ENCODE peak calls at places on chromosomes 2 and 18, in five cellular contexts. N is GDM1; L is HTR-8/SVneo; J is SJSA1; T is Jurkat, Clone E6-1. D is an unnamed sample.

GRCh38 chr2:143684731-143685364 is 555.6 kb downstream of the ARHGAP15 start:
- DNase-seq in N (no peak), L (no peak), J (no peak), T (no peak), D (no peak)

GRCh38 chr2:216350214-216350789 is 22.0 kb downstream of the MARCHF4 start:
- DNase-seq in N (peak; percentile 14), L (peak; percentile 48), J (no peak), T (no peak), D (no peak)

GRCh38 chr2:40127890-40128548 is 323.9 kb downstream of the SLC8A1 start:
- DNase-seq in N (no peak), L (peak; percentile 46), J (peak; percentile 52), T (no peak), D (no peak)

GRCh38 chr2:18345848-18346247 is 214.6 kb downstream of the RDH14 start:
- DNase-seq in N (no peak), L (no peak), J (peak; percentile 36), T (no peak), D (no peak)

GRCh38 chr2:27306657-27307544 is 1.3 kb downstream of the UCN start:
- DNase-seq in N (no peak), L (no peak), J (no peak), T (no peak), D (no peak)

GRCh38 chr2:96637385-96638143 is 548 bp downstream of the KANSL3 start:
- DNase-seq in N (peak; percentile 81), L (peak; percentile 87), J (peak; percentile 85), T (peak; percentile 16), D (peak; percentile 82)

GRCh38 chr2:149679286-149679685 is 91.7 kb upstream of the MMADHC start:
- DNase-seq in N (no peak), L (no peak), J (no peak), T (no peak), D (no peak)

GRCh38 chr18:37698508-37699035 is 133.0 kb upstream of the CELF4 start:
- DNase-seq in N (no peak), L (no peak), J (no peak), T (no peak), D (no peak)

GRCh38 chr2:117639401-117639800 is 175.1 kb upstream of the DDX18 start:
- DNase-seq in N (no peak), L (no peak), J (no peak), T (no peak), D (no peak)

GRCh38 chr2:167480986-167481309 is 592.7 kb downstream of the XIRP2 start:
- DNase-seq in N (no peak), L (no peak), J (no peak), T (no peak), D (no peak)

GRCh38 chr18:68219867-68220266 is 495.0 kb downstream of the TMX3 start:
- DNase-seq in N (no peak), L (no peak), J (no peak), T (no peak), D (no peak)

GRCh38 chr2:157900684-157901083 is 24.6 kb upstream of the ACVR1 start:
- DNase-seq in N (no peak), L (no peak), J (no peak), T (no peak), D (no peak)

GRCh38 chr2:74261204-74261864 is 62.9 kb downstream of the MTHFD2 start:
- DNase-seq in N (no peak), L (peak; percentile 81), J (no peak), T (no peak), D (no peak)

GRCh38 chr18:34224423-34225217 is at the start of gene NOL4:
- DNase-seq in N (no peak), L (no peak), J (peak; percentile 5), T (no peak), D (peak; percentile 87)

GRCh38 chr2:45821558-45822271 is 170.2 kb downstream of the PRKCE start:
- DNase-seq in N (no peak), L (peak; percentile 48), J (peak; percentile 6), T (no peak), D (no peak)

GRCh38 chr18:75133721-75134645 is 75.0 kb downstream of the PTGR3 start:
- DNase-seq in N (no peak), L (no peak), J (no peak), T (no peak), D (no peak)

GRCh38 chr2:38744399-38744780 is 6.8 kb downstream of the SRSF7 start:
- DNase-seq in N (no peak), L (no peak), J (no peak), T (no peak), D (no peak)

GRCh38 chr18:70998490-70998889 is 709.6 kb downstream of the SOCS6 start:
- DNase-seq in N (no peak), L (no peak), J (no peak), T (peak; percentile 5), D (no peak)